ENCODE peak calls at places on chromosomes 7 and 10, in four cellular contexts. One of them, this sample, is unnamed.

GRCh38 chr10:113991091-113991860 is 52.4 kb upstream of the ADRB1 start:
- DNase-seq in mammary epithelial cell: no peak
- DNase-seq in fibroblast of lung: peak
- DNase-seq in WERI-Rb-1: no peak
- DNase-seq in this sample: no peak

GRCh38 chr10:109689785-109690184 is 233.5 kb downstream of the XPNPEP1 start:
- DNase-seq in mammary epithelial cell: no peak
- DNase-seq in WERI-Rb-1: no peak
- DNase-seq in fibroblast of lung: no peak
- DNase-seq in this sample: no peak

GRCh38 chr7:98119257-98119918 is 12.7 kb downstream of the LMTK2 start:
- DNase-seq in fibroblast of lung: peak
- DNase-seq in mammary epithelial cell: peak
- DNase-seq in WERI-Rb-1: no peak
- DNase-seq in this sample: peak

GRCh38 chr10:36573246-36573645 is 552.2 kb upstream of the ANKRD30A start:
- DNase-seq in mammary epithelial cell: no peak
- DNase-seq in WERI-Rb-1: no peak
- DNase-seq in fibroblast of lung: no peak
- DNase-seq in this sample: no peak

GRCh38 chr7:43764039-43764789 is 5.7 kb downstream of the BLVRA start:
- DNase-seq in fibroblast of lung: peak
- DNase-seq in mammary epithelial cell: peak
- DNase-seq in WERI-Rb-1: no peak
- DNase-seq in this sample: no peak

GRCh38 chr7:106775552-106775936 is 89.5 kb upstream of the PIK3CG start:
- DNase-seq in mammary epithelial cell: peak
- DNase-seq in fibroblast of lung: peak
- DNase-seq in WERI-Rb-1: no peak
- DNase-seq in this sample: peak

GRCh38 chr10:22754298-22754697 is 39.9 kb upstream of the PIP4K2A start:
- DNase-seq in mammary epithelial cell: no peak
- DNase-seq in WERI-Rb-1: no peak
- DNase-seq in fibroblast of lung: no peak
- DNase-seq in this sample: no peak

GRCh38 chr10:119030421-119031250 is 1.1 kb downstream of the NANOS1 start:
- DNase-seq in WERI-Rb-1: peak
- DNase-seq in mammary epithelial cell: peak
- DNase-seq in fibroblast of lung: peak
- DNase-seq in this sample: peak

GRCh38 chr10:121490906-121491519 is 107.2 kb downstream of the FGFR2 start:
- DNase-seq in mammary epithelial cell: no peak
- DNase-seq in fibroblast of lung: peak
- DNase-seq in WERI-Rb-1: no peak
- DNase-seq in this sample: peak

GRCh38 chr7:47896809-47897423 is 51.4 kb downstream of the PKD1L1 start:
- DNase-seq in mammary epithelial cell: no peak
- DNase-seq in WERI-Rb-1: peak
- DNase-seq in fibroblast of lung: no peak
- DNase-seq in this sample: no peak

GRCh38 chr7:92043637-92044036 is 90.6 kb downstream of the CYP51A1 start:
- DNase-seq in mammary epithelial cell: no peak
- DNase-seq in fibroblast of lung: no peak
- DNase-seq in WERI-Rb-1: no peak
- DNase-seq in this sample: no peak

GRCh38 chr7:1086588-1087461 is 1.1 kb upstream of the GPER1 start:
- DNase-seq in mammary epithelial cell: peak
- DNase-seq in fibroblast of lung: peak
- DNase-seq in WERI-Rb-1: peak
- DNase-seq in this sample: peak

GRCh38 chr10:108783897-108784296 is 1139.4 kb downstream of the XPNPEP1 start:
- DNase-seq in fibroblast of lung: peak
- DNase-seq in WERI-Rb-1: peak
- DNase-seq in mammary epithelial cell: peak
- DNase-seq in this sample: peak

GRCh38 chr7:150875791-150876190 is 23.5 kb downstream of the AOC1 start:
- DNase-seq in fibroblast of lung: no peak
- DNase-seq in mammary epithelial cell: no peak
- DNase-seq in WERI-Rb-1: no peak
- DNase-seq in this sample: no peak

GRCh38 chr7:88216276-88216675 is 3.6 kb downstream of the SRI start:
- DNase-seq in WERI-Rb-1: no peak
- DNase-seq in mammary epithelial cell: no peak
- DNase-seq in fibroblast of lung: no peak
- DNase-seq in this sample: no peak

GRCh38 chr10:81177651-81178244 is 640.0 kb downstream of the SH2D4B start:
- DNase-seq in mammary epithelial cell: no peak
- DNase-seq in WERI-Rb-1: peak
- DNase-seq in fibroblast of lung: no peak
- DNase-seq in this sample: no peak

GRCh38 chr10:81179324-81179723 is 641.6 kb downstream of the SH2D4B start:
- DNase-seq in WERI-Rb-1: no peak
- DNase-seq in mammary epithelial cell: no peak
- DNase-seq in fibroblast of lung: no peak
- DNase-seq in this sample: no peak

GRCh38 chr10:81182296-81182695 is 644.6 kb downstream of the SH2D4B start:
- DNase-seq in WERI-Rb-1: no peak
- DNase-seq in fibroblast of lung: no peak
- DNase-seq in mammary epithelial cell: no peak
- DNase-seq in this sample: no peak

GRCh38 chr10:81179805-81180452 is 642.2 kb downstream of the SH2D4B start:
- DNase-seq in mammary epithelial cell: no peak
- DNase-seq in fibroblast of lung: no peak
- DNase-seq in WERI-Rb-1: peak
- DNase-seq in this sample: no peak
- TF ChIP-seq CTCF in mammary epithelial cell: peak
- TF ChIP-seq CTCF in fibroblast of lung: no peak
- TF ChIP-seq CTCF in WERI-Rb-1: peak
- TF ChIP-seq CTCF in this sample: no peak

DNA sequence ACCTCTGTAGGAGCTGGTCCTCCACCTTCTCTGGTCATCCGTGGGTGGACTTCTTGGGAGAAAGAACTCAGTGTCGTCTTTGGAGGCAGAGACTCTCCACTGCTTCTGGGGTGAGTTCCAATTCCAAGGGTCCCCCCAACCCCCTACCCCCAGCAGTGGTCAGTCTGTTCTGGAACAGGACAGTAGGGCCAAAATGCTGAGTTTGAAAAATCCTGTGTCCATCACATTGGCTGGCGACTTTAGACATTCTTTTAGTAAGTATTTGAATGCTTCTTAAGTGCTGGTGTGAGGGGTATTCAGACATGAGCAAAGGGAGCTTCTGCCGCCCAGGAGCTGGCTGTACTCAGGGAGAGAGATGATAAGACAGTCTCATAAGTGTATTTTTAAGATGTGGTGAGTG is 1.9 kb downstream of the ZNF316 start:
- DNase-seq in mammary epithelial cell: no peak
- DNase-seq in WERI-Rb-1: no peak
- DNase-seq in fibroblast of lung: no peak
- DNase-seq in this sample: no peak
- H3K4me3 ChIP-seq in mammary epithelial cell: no peak
- H3K4me3 ChIP-seq in WERI-Rb-1: no peak
- H3K4me3 ChIP-seq in fibroblast of lung: no peak
- H3K4me3 ChIP-seq in this sample: peak

DNA sequence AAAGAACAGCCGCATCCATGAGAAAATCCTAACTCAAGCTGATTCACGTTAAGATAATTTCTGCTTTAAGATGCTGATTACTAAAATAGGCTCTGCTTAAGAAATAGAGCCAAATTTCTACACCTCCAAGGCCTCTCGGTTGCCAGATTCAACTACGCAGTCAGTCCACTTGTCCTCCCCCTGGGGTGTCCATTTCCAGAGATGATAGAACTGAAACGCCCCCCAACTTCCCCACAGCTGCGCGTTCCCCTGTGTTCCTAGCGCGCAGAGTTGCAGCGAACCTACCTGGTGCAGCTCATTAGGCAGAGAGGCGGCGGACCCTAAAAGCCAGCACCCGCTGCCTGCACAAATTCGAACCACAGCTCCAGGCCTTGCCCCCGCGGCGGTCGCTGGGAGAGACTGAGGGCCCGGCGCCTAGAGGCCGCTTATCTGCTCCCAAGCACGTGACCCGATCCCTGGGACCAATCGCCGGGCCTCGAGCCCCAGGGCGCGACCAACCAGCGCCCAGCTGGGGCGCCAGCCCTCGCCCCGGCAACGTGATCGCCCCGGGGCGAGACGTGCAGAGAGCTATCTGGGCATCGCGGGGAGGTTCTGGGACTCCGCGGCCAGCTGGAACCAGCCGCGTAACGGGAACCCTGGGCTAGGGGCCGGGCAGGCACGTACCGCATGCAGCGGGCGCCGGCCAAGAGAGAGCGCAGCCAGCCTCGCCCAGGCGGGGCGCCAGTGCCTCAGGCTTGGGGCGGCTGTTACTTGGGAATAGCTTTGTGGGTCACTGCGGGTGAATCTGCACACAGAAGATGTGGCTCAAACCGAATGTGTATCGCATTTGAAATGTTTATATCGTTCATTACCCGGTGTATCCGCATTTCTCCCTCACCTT is at the start of gene PPP1R3C:
- DNase-seq in WERI-Rb-1: peak
- DNase-seq in fibroblast of lung: peak
- DNase-seq in mammary epithelial cell: peak
- DNase-seq in this sample: peak
- TF ChIP-seq CTCF in WERI-Rb-1: peak
- TF ChIP-seq CTCF in fibroblast of lung: peak
- TF ChIP-seq CTCF in mammary epithelial cell: no peak
- TF ChIP-seq CTCF in this sample: peak

GRCh38 chr7:4745971-4746919 is 29.2 kb upstream of the AP5Z1 start:
- DNase-seq in WERI-Rb-1: no peak
- DNase-seq in mammary epithelial cell: peak
- DNase-seq in fibroblast of lung: peak
- DNase-seq in this sample: peak

GRCh38 chr7:4747013-4747412 is 28.4 kb upstream of the AP5Z1 start:
- DNase-seq in WERI-Rb-1: no peak
- DNase-seq in mammary epithelial cell: no peak
- DNase-seq in fibroblast of lung: no peak
- DNase-seq in this sample: no peak

GRCh38 chr7:4744391-4745264 is 30.8 kb upstream of the AP5Z1 start:
- DNase-seq in mammary epithelial cell: peak
- DNase-seq in fibroblast of lung: peak
- DNase-seq in WERI-Rb-1: peak
- DNase-seq in this sample: peak

GRCh38 chr7:4747746-4748145 is 27.7 kb upstream of the AP5Z1 start:
- DNase-seq in WERI-Rb-1: no peak
- DNase-seq in mammary epithelial cell: no peak
- DNase-seq in fibroblast of lung: no peak
- DNase-seq in this sample: no peak

DNA sequence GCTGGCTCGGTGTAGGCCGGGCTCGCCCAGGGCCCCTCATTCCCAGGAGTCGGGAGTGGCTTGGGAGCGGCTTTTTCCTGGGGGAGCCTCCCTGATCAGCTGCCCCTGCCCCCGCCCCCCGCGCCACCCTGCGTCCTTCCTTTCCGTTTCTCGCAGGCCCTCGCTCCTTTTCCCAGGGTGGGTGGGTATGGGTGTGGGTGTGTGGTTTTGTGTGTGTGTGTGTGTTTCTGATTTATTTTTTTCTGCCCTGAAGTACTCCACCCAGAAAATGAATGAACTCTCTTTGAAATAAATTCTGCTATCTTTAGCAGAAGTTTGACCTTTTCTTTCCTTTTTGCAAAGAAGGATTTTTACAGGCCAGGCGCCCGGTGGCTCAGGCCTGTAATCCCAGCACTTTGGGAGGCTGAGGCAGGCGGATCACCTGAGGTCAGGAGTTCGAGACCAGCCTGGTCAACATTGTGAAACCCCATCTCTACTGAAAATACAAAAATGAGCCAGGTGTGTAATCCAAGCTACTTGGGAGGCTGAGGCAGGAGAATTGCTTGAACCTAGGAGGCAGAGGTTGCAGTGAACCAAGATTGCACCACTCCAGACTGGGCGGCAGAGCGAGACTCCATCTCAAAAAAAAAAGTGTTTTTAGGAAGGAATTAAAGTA is 30.0 kb upstream of the AP5Z1 start:
- DNase-seq in fibroblast of lung: no peak
- DNase-seq in WERI-Rb-1: no peak
- DNase-seq in mammary epithelial cell: no peak
- DNase-seq in this sample: no peak
- H3K4me3 ChIP-seq in fibroblast of lung: peak
- H3K4me3 ChIP-seq in WERI-Rb-1: no peak
- H3K4me3 ChIP-seq in mammary epithelial cell: peak
- H3K4me3 ChIP-seq in this sample: peak

DNA sequence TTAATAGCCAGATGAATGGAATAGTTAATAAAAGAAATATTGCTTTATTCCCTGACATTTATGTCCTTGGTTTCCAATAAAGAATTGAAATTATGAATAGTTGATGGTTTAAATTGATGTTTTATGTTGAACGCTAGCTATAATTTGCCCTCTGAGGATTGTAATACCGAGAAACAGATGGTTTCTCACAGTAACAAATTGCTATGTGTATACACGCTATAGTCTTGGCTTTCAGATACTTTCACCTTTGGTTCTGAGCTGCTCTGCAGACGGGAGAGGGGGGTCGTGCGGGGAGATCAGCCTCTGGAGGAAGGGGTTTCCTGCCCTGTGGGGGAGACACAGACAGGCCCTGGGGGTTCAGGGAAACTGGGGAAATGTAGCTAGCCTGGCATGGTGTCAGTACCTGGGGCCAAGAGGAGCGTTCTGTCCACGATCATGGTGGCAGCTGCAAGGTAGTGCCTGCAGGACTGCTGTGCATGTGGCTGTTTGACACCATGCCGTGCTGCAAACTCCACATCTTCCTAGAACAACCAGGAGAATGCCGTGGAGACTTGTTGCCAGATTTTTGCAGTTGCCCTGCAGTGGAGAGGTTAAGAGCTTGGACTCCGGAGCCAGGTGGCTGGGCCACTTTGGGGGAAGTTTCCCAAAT is 167.7 kb downstream of the CUX1 start:
- DNase-seq in fibroblast of lung: no peak
- DNase-seq in WERI-Rb-1: no peak
- DNase-seq in mammary epithelial cell: no peak
- DNase-seq in this sample: no peak
- TF ChIP-seq CTCF in fibroblast of lung: no peak
- TF ChIP-seq CTCF in WERI-Rb-1: no peak
- TF ChIP-seq CTCF in mammary epithelial cell: no peak
- TF ChIP-seq CTCF in this sample: no peak

DNA sequence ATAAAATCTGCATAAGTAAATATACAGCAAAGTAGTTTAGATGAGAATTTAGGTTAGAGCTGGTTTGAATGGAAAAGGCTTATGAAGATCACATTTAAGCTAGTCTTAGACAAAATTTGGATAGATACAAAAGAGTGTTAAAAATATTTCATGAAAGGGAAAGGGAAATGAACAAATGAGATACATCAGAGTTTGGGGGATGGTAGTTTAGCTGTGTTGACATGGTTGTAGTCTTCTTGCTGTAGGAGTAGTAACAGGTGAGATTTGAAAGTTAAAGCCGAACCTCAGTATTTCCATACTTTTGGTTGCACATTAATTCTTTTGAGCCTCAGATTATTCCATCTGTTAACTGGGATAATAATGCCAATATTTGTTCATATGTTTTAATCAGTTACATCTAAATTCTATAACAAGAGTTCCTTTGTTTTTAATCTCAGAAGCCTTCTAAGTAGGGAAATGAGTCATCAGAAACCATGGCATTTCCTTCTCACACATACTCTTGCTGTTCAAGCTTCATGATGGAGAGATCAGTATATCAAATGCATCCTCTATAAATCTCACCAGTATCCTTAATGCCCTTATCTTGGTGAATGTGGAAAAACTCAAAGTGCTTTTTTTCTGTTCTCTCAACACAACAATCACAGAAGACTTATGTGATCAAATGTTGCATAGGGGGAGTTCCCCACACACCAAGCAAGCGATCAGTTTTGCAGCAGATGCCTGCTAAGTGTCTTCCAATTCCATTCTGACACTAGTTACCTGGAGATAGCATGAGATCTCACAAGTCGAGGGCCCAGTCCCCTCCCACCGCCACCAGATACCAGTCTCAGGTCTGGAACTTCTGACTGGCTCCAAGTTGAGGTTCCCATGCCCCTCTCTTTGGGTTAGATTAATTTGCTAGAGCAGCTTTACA is 84.7 kb downstream of the MAPK8 start:
- DNase-seq in fibroblast of lung: peak
- DNase-seq in mammary epithelial cell: peak
- DNase-seq in WERI-Rb-1: no peak
- DNase-seq in this sample: peak
- H3K4me3 ChIP-seq in fibroblast of lung: no peak
- H3K4me3 ChIP-seq in mammary epithelial cell: no peak
- H3K4me3 ChIP-seq in WERI-Rb-1: no peak
- H3K4me3 ChIP-seq in this sample: no peak